ENCODE peak calls at places on chromosomes 4 and X, in four cellular contexts. X, E, W and I are unnamed samples.
A peak's percentile ranks its signal among the peaks of the same experiment; 100 is the strongest.

GRCh38 chr4:140871368-140871767 is 115.2 kb upstream of the TBC1D9 start:
- DNase-seq in E (no peak), X (no peak), W (no peak), I (no peak)

GRCh38 chrX:125131146-125131545 is 188.5 kb upstream of the TEX13C start:
- DNase-seq in E (peak; percentile 20), X (no peak), W (no peak), I (no peak)

GRCh38 chr4:36138221-36138620 is 106.1 kb downstream of the ARAP2 start:
- DNase-seq in E (no peak), X (no peak), W (no peak), I (no peak)

GRCh38 chrX:140393507-140393906 is 111.4 kb downstream of the SOX3 start:
- DNase-seq in W (no peak), X (no peak), E (no peak), I (no peak)

GRCh38 chr4:140943486-140943885 is 187.3 kb upstream of the TBC1D9 start:
- DNase-seq in X (no peak), W (no peak), E (no peak), I (no peak)

GRCh38 chr4:71607780-71608673 is 175.9 kb downstream of the GC start:
- DNase-seq in E (peak; percentile 87), X (no peak), W (no peak), I (peak; percentile 35)

GRCh38 chr4:52659722-52660261 is 691 bp upstream of the USP46 start:
- DNase-seq in E (peak; percentile 21), X (peak; percentile 21), W (peak; percentile 42), I (no peak)

GRCh38 chrX:68398286-68398685 is 35.0 kb downstream of the OPHN1 start:
- DNase-seq in W (no peak), E (no peak), X (no peak), I (no peak)

GRCh38 chr4:75099321-75099720 is 166.4 kb downstream of the PARM1 start:
- DNase-seq in W (no peak), X (no peak), E (no peak), I (no peak)

GRCh38 chr4:35511851-35512250 is 732.5 kb downstream of the ARAP2 start:
- DNase-seq in E (no peak), W (no peak), X (no peak), I (no peak)

GRCh38 chr4:37599092-37599800 is 86.9 kb downstream of the RELL1 start:
- DNase-seq in X (no peak), W (no peak), E (no peak), I (no peak)

GRCh38 chr4:106092361-106093040 is 197.2 kb downstream of the NPNT start:
- DNase-seq in E (no peak), W (no peak), X (no peak), I (no peak)

GRCh38 chr4:137674066-137674465 is 141.8 kb upstream of the PCDH18 start:
- DNase-seq in E (no peak), X (no peak), W (no peak), I (no peak)

GRCh38 chr4:99949034-99949998 is 759 bp downstream of the H2AZ1 start:
- DNase-seq in X (peak; percentile 88), W (peak; percentile 83), E (peak; percentile 92), I (peak; percentile 84)

GRCh38 chr4:77817304-77818076 is 1.7 kb downstream of the CNOT6L start:
- DNase-seq in W (no peak), E (no peak), X (no peak), I (no peak)

GRCh38 chr4:10783351-10783750 is 98.8 kb upstream of the CLNK start:
- DNase-seq in W (no peak), E (no peak), X (no peak), I (no peak)

GRCh38 chr4:4836044-4836443 is 23.4 kb upstream of the MSX1 start:
- DNase-seq in W (no peak), E (no peak), X (no peak), I (no peak)

GRCh38 chrX:21811832-21812231 is 27.6 kb upstream of the MBTPS2 start:
- DNase-seq in E (no peak), W (no peak), X (no peak), I (no peak)

GRCh38 chr4:176193898-176194297 is 1.5 kb downstream of the SPATA4 start:
- DNase-seq in E (peak; percentile 20), W (no peak), X (peak; percentile 26), I (peak; percentile 69)

GRCh38 chr4:137961051-137961438 is 281.1 kb downstream of the SLC7A11 start:
- DNase-seq in W (no peak), E (peak; percentile 1), X (no peak), I (no peak)